ENCODE peak calls at places on chromosomes 5 and 9, in four cellular contexts. H, K, X and M are unnamed samples.

GRCh38 chr9:128916204-128916603 is 4.6 kb upstream of the PHYHD1 start:
- DNase-seq in H (no peak), K (peak), X (peak), M (peak)

GRCh38 chr5:172591636-172592035 is 49.4 kb upstream of the NEURL1B start:
- DNase-seq in H (no peak), K (no peak), X (peak), M (no peak)

GRCh38 chr5:56819027-56819881 is 3.9 kb downstream of the MAP3K1 start:
- DNase-seq in H (no peak), K (peak), X (no peak), M (peak)

GRCh38 chr9:134445000-134445399 is 118.7 kb downstream of the RXRA start:
- DNase-seq in H (no peak), K (peak), X (no peak), M (no peak)

GRCh38 chr5:76716456-76717157 is 681 bp downstream of the F2R start:
- DNase-seq in H (no peak), K (peak), X (no peak), M (peak)

GRCh38 chr9:105354448-105354847 is 93.4 kb upstream of the FSD1L start:
- DNase-seq in H (no peak), K (no peak), X (no peak), M (no peak)

GRCh38 chr5:18281947-18282557 is 647.8 kb downstream of the TAF11L14 start:
- DNase-seq in H (no peak), K (peak), X (no peak), M (peak)

GRCh38 chr5:148697177-148697820 is 43.0 kb upstream of the HTR4 start:
- DNase-seq in H (no peak), K (peak), X (peak), M (peak)

GRCh38 chr5:31023105-31023504 is 170.4 kb upstream of the CDH6 start:
- DNase-seq in H (no peak), K (peak), X (no peak), M (peak)

GRCh38 chr9:37678789-37679273 is 28.1 kb downstream of the FRMPD1 start:
- DNase-seq in H (no peak), K (peak), X (no peak), M (no peak)

GRCh38 chr5:68137451-68138190 is 77.9 kb upstream of the PIK3R1 start:
- DNase-seq in H (no peak), K (peak), X (no peak), M (peak)

GRCh38 chr9:124812401-124813016 is 35.6 kb downstream of the OLFML2A start:
- DNase-seq in H (no peak), K (peak), X (no peak), M (peak)

GRCh38 chr9:131697097-131697496 is 42.8 kb downstream of the RAPGEF1 start:
- DNase-seq in H (no peak), K (peak), X (no peak), M (peak)

GRCh38 chr5:27608992-27609391 is 570.6 kb upstream of the CDH9 start:
- DNase-seq in H (no peak), K (no peak), X (no peak), M (no peak)

GRCh38 chr9:134400283-134400682 is 74.0 kb downstream of the RXRA start:
- DNase-seq in H (no peak), K (no peak), X (no peak), M (no peak)

GRCh38 chr9:19564396-19565061 is 155.7 kb downstream of the ACER2 start:
- DNase-seq in H (no peak), K (no peak), X (no peak), M (no peak)

GRCh38 chr9:27527702-27528277 is 1.8 kb downstream of the MOB3B start:
- DNase-seq in H (no peak), K (no peak), X (no peak), M (no peak)

GRCh38 chr5:177304392-177305119 is 957 bp downstream of the PRELID1 start:
- DNase-seq in H (no peak), K (peak), X (peak), M (peak)

GRCh38 chr9:124887832-124888231 is 25.9 kb downstream of the ARPC5L start:
- DNase-seq in H (no peak), K (no peak), X (no peak), M (no peak)

GRCh38 chr5:136295914-136296313 is 69.4 kb downstream of the TRPC7 start:
- DNase-seq in H (no peak), K (no peak), X (no peak), M (no peak)

GRCh38 chr5:159838551-159839222 is 77.6 kb upstream of the ADRA1B start:
- DNase-seq in H (no peak), K (peak), X (no peak), M (no peak)

GRCh38 chr5:962386-962785 is 46.2 kb upstream of the NKD2 start:
- DNase-seq in H (no peak), K (no peak), X (no peak), M (no peak)

GRCh38 chr9:115972362-115972761 is 181.2 kb upstream of the PAPPA start:
- DNase-seq in H (no peak), K (peak), X (no peak), M (no peak)

GRCh38 chr5:15598294-15598902 is 98.4 kb downstream of the FBXL7 start:
- DNase-seq in H (no peak), K (peak), X (no peak), M (peak)

GRCh38 chr9:95725045-95725444 is 150.4 kb upstream of the ERCC6L2 start:
- DNase-seq in H (no peak), K (no peak), X (no peak), M (no peak)

GRCh38 chr9:91164724-91165520 is 196.8 kb downstream of the AUH start:
- DNase-seq in H (peak), K (peak), X (peak), M (peak)

GRCh38 chr5:179461576-179461975 is 88.8 kb upstream of the RUFY1 start:
- DNase-seq in H (no peak), K (no peak), X (no peak), M (no peak)

GRCh38 chr5:71748360-71748759 is 29.3 kb downstream of the CARTPT start:
- DNase-seq in H (no peak), K (no peak), X (peak), M (no peak)

GRCh38 chr5:148981353-148981752 is 81.5 kb downstream of the SH3TC2 start:
- DNase-seq in H (no peak), K (no peak), X (no peak), M (no peak)

GRCh38 chr5:61347088-61347487 is 15.0 kb downstream of the ZSWIM6 start:
- DNase-seq in H (no peak), K (peak), X (no peak), M (no peak)